ENCODE peak calls at places on chromosomes 16 and 17, in four cellular contexts. One of them, this sample, is unnamed.

GRCh38 chr16:75379339-75379738 is 54.0 kb downstream of the CFDP1 start:
- DNase-seq in psoas muscle: no peak
- DNase-seq in cardiac muscle cell: no peak
- DNase-seq in thoracic aorta: no peak
- DNase-seq in this sample: no peak

GRCh38 chr17:59859444-59860025 is 33.2 kb downstream of the TUBD1 start:
- DNase-seq in psoas muscle: no peak
- DNase-seq in cardiac muscle cell: peak
- DNase-seq in thoracic aorta: no peak
- DNase-seq in this sample: peak

GRCh38 chr16:57694556-57695377 is at the start of gene DRC7:
- DNase-seq in psoas muscle: no peak
- DNase-seq in cardiac muscle cell: peak
- DNase-seq in thoracic aorta: no peak
- DNase-seq in this sample: peak

GRCh38 chr17:58706351-58707140 is 14.1 kb downstream of the RAD51C start:
- DNase-seq in psoas muscle: no peak
- DNase-seq in cardiac muscle cell: no peak
- DNase-seq in thoracic aorta: no peak
- DNase-seq in this sample: no peak

GRCh38 chr16:57577691-57578224 is 35.3 kb downstream of the ADGRG5 start:
- DNase-seq in psoas muscle: no peak
- DNase-seq in cardiac muscle cell: no peak
- DNase-seq in thoracic aorta: no peak
- DNase-seq in this sample: no peak

GRCh38 chr16:88452485-88453216 is 429 bp upstream of the ZFPM1 start:
- DNase-seq in psoas muscle: peak
- DNase-seq in cardiac muscle cell: peak
- DNase-seq in thoracic aorta: peak
- DNase-seq in this sample: peak

GRCh38 chr16:81786321-81786720 is 7.2 kb downstream of the PLCG2 start:
- DNase-seq in psoas muscle: no peak
- DNase-seq in cardiac muscle cell: no peak
- DNase-seq in thoracic aorta: no peak
- DNase-seq in this sample: peak

GRCh38 chr17:68694791-68695485 is 93.8 kb upstream of the FAM20A start:
- DNase-seq in psoas muscle: no peak
- DNase-seq in cardiac muscle cell: peak
- DNase-seq in thoracic aorta: no peak
- DNase-seq in this sample: no peak

GRCh38 chr16:88940196-88941050 is 36.6 kb downstream of the CBFA2T3 start:
- DNase-seq in psoas muscle: no peak
- DNase-seq in cardiac muscle cell: no peak
- DNase-seq in thoracic aorta: no peak
- DNase-seq in this sample: no peak

GRCh38 chr16:28182183-28182582 is 29.6 kb downstream of the XPO6 start:
- DNase-seq in psoas muscle: no peak
- DNase-seq in cardiac muscle cell: no peak
- DNase-seq in thoracic aorta: no peak
- DNase-seq in this sample: peak

GRCh38 chr17:8443756-8444155 is 8.1 kb downstream of the NDEL1 start:
- DNase-seq in psoas muscle: no peak
- DNase-seq in cardiac muscle cell: no peak
- DNase-seq in thoracic aorta: no peak
- DNase-seq in this sample: no peak

GRCh38 chr17:70896843-70897242 is 727.5 kb downstream of the KCNJ2 start:
- DNase-seq in psoas muscle: no peak
- DNase-seq in cardiac muscle cell: no peak
- DNase-seq in thoracic aorta: no peak
- DNase-seq in this sample: no peak

GRCh38 chr17:19316756-19317358 is 45.7 kb downstream of the B9D1 start:
- DNase-seq in psoas muscle: no peak
- DNase-seq in cardiac muscle cell: no peak
- DNase-seq in thoracic aorta: no peak
- DNase-seq in this sample: peak

GRCh38 chr16:3175157-3176153 is 12.5 kb upstream of the OR1F1 start:
- DNase-seq in psoas muscle: no peak
- DNase-seq in cardiac muscle cell: peak
- DNase-seq in thoracic aorta: no peak
- DNase-seq in this sample: peak

GRCh38 chr17:57062865-57063264 is 22.2 kb upstream of the AKAP1 start:
- DNase-seq in psoas muscle: no peak
- DNase-seq in cardiac muscle cell: no peak
- DNase-seq in thoracic aorta: no peak
- DNase-seq in this sample: no peak

GRCh38 chr16:82195917-82196494 is 26.0 kb upstream of the MPHOSPH6 start:
- DNase-seq in psoas muscle: no peak
- DNase-seq in cardiac muscle cell: peak
- DNase-seq in thoracic aorta: no peak
- DNase-seq in this sample: peak

GRCh38 chr16:28585674-28586073 is 11.2 kb downstream of the SULT1A2 start:
- DNase-seq in psoas muscle: no peak
- DNase-seq in cardiac muscle cell: no peak
- DNase-seq in thoracic aorta: no peak
- DNase-seq in this sample: no peak

GRCh38 chr16:80092686-80093085 is 448.1 kb upstream of the DYNLRB2 start:
- DNase-seq in psoas muscle: no peak
- DNase-seq in cardiac muscle cell: no peak
- DNase-seq in thoracic aorta: no peak
- DNase-seq in this sample: no peak

GRCh38 chr16:88785106-88785924 is at the start of gene PIEZO1:
- DNase-seq in psoas muscle: peak
- DNase-seq in cardiac muscle cell: peak
- DNase-seq in thoracic aorta: no peak
- DNase-seq in this sample: peak

GRCh38 chr16:3754304-3754703 is 37.0 kb upstream of the TRAP1 start:
- DNase-seq in psoas muscle: no peak
- DNase-seq in cardiac muscle cell: peak
- DNase-seq in thoracic aorta: no peak
- DNase-seq in this sample: peak

GRCh38 chr17:1643999-1644492 is 1.5 kb downstream of the SCARF1 start:
- DNase-seq in psoas muscle: no peak
- DNase-seq in cardiac muscle cell: peak
- DNase-seq in thoracic aorta: no peak
- DNase-seq in this sample: no peak

GRCh38 chr17:5948811-5949210 is 121.4 kb upstream of the WSCD1 start:
- DNase-seq in psoas muscle: no peak
- DNase-seq in cardiac muscle cell: no peak
- DNase-seq in thoracic aorta: no peak
- DNase-seq in this sample: no peak

GRCh38 chr17:51597340-51597739 is 337.0 kb downstream of the UTP18 start:
- DNase-seq in psoas muscle: no peak
- DNase-seq in cardiac muscle cell: no peak
- DNase-seq in thoracic aorta: no peak
- DNase-seq in this sample: no peak

GRCh38 chr16:58026705-58027340 is 1.3 kb downstream of the MMP15 start:
- DNase-seq in psoas muscle: no peak
- DNase-seq in cardiac muscle cell: no peak
- DNase-seq in thoracic aorta: no peak
- DNase-seq in this sample: no peak

DNA sequence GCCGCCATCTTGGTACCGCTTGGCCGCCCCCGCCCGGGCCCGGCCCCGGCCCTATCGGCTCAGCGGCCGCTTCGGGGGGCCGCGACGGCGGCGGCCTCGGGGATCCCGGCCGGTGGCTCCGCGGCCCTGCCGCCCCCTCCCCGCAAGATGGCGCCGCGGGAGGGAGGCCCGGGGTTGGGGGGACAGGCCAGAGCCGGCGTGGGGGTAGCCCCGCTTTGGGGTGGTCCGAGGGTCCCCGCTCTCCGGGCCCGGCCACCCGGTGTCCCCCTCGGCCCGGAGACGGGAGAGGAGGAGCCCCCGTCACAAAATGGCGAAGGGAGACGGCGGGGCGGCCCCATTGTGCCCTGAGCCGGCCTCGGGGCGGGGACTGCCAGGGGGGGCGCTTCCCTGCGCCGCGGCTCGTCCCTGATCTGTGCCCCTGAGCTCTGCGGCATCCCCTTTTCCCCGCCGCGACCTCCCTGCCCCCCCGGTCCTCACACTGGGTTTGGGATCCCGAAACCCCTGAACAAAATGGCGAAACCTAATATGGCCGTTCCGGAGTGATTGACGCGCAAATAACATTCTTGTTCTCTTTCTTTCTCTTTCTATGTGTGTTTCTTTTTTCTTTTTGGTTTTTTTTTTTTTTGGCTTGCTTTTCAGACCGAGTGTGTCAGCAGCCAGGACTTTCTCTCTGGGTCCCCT is 978 bp downstream of the HAPSTR1 start:
- DNase-seq in psoas muscle: peak
- DNase-seq in cardiac muscle cell: no peak
- DNase-seq in thoracic aorta: no peak
- DNase-seq in this sample: no peak
- TF ChIP-seq CTCF in psoas muscle: no peak
- TF ChIP-seq CTCF in cardiac muscle cell: peak
- TF ChIP-seq CTCF in thoracic aorta: no peak
- TF ChIP-seq CTCF in this sample: no peak

DNA sequence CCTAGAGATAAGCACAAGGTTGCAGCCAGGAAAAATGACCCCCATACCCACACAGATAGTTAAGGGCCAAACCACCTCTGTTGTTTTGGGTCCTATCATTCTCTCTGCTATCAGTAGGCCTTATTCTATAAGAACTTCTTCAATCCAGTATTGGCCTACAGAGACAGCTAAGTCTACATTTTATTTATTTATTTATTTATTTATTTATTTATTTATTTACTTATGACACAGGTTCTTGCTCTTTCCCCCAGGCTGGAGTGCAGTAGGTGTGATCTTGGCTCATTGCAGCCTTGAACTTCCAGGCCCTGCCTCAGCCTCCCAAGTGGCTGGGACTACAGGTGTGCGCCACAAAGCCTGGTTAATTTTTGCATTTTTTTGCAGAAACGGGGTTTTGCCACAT is 7.5 kb upstream of the MAPT start:
- DNase-seq in psoas muscle: no peak
- DNase-seq in cardiac muscle cell: no peak
- DNase-seq in thoracic aorta: no peak
- DNase-seq in this sample: no peak
- TF ChIP-seq CTCF in psoas muscle: no peak
- TF ChIP-seq CTCF in cardiac muscle cell: no peak
- TF ChIP-seq CTCF in thoracic aorta: no peak
- TF ChIP-seq CTCF in this sample: no peak

DNA sequence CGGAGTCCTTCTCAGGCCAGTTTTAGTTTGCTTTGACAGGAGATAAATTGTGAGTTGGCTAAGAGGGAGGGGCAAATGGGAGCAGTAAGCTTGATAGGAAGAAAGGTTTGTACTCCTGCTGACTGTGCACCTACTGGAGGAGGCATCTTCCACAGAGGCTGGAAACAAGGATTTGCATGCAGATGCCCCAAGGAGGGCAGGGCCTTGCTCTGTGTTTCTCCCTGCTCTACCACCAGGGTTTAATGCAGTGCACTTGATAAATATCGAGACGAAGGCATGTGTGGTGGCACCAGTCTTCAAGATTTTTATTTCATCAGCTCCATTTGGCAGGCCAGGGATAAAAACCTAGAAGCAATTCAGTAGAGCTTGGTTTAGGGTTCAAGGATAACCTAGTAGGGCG is 210.5 kb upstream of the C16orf82 start:
- DNase-seq in psoas muscle: no peak
- DNase-seq in cardiac muscle cell: no peak
- DNase-seq in thoracic aorta: no peak
- DNase-seq in this sample: no peak
- TF ChIP-seq CTCF in psoas muscle: no peak
- TF ChIP-seq CTCF in cardiac muscle cell: no peak
- TF ChIP-seq CTCF in thoracic aorta: no peak
- TF ChIP-seq CTCF in this sample: no peak

GRCh38 chr16:30841332-30841731 is 52.5 kb downstream of the BCL7C start:
- DNase-seq in psoas muscle: no peak
- DNase-seq in cardiac muscle cell: no peak
- DNase-seq in thoracic aorta: no peak
- DNase-seq in this sample: no peak

GRCh38 chr16:30837904-30838303 is 50.9 kb upstream of the ZNF629 start:
- DNase-seq in psoas muscle: no peak
- DNase-seq in cardiac muscle cell: no peak
- DNase-seq in thoracic aorta: no peak
- DNase-seq in this sample: no peak

GRCh38 chr16:30842971-30843370 is 50.9 kb downstream of the BCL7C start:
- DNase-seq in psoas muscle: no peak
- DNase-seq in cardiac muscle cell: no peak
- DNase-seq in thoracic aorta: no peak
- DNase-seq in this sample: no peak

GRCh38 chr16:30839523-30840227 is 52.7 kb upstream of the ZNF629 start:
- DNase-seq in psoas muscle: no peak
- DNase-seq in cardiac muscle cell: no peak
- DNase-seq in thoracic aorta: no peak
- DNase-seq in this sample: peak

GRCh38 chr16:30838876-30839471 is 52.0 kb upstream of the ZNF629 start:
- DNase-seq in psoas muscle: no peak
- DNase-seq in cardiac muscle cell: no peak
- DNase-seq in thoracic aorta: no peak
- DNase-seq in this sample: no peak
- TF ChIP-seq CTCF in psoas muscle: no peak
- TF ChIP-seq CTCF in cardiac muscle cell: no peak
- TF ChIP-seq CTCF in thoracic aorta: no peak
- TF ChIP-seq CTCF in this sample: peak

DNA sequence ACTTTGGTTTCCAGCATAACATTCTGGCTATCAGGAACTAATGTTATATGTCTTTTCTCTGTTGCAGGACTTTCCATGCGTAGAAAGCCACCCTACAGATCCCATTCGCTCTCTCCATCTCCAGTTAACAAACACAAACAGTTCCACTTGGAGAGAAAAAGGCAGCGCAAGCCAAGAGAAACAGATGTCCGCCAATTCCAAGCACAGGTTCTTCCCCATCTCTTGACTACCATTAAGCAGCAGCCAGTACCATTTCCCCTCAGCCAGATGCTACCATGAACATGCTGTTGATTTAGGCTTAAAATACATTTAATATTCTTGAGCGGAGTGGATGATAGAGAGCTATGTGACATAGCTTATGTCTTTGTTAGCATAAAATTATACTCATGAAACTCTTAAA is 22.4 kb downstream of the CEP95 start:
- DNase-seq in psoas muscle: no peak
- DNase-seq in cardiac muscle cell: no peak
- DNase-seq in thoracic aorta: no peak
- DNase-seq in this sample: no peak
- TF ChIP-seq CTCF in psoas muscle: no peak
- TF ChIP-seq CTCF in cardiac muscle cell: no peak
- TF ChIP-seq CTCF in thoracic aorta: no peak
- TF ChIP-seq CTCF in this sample: no peak

GRCh38 chr17:81339180-81339501 is 44.0 kb upstream of the SLC38A10 start:
- DNase-seq in psoas muscle: no peak
- DNase-seq in cardiac muscle cell: no peak
- DNase-seq in thoracic aorta: no peak
- DNase-seq in this sample: no peak
- TF ChIP-seq CTCF in psoas muscle: no peak
- TF ChIP-seq CTCF in cardiac muscle cell: no peak
- TF ChIP-seq CTCF in thoracic aorta: no peak
- TF ChIP-seq CTCF in this sample: no peak

GRCh38 chr17:76365256-76365903 is 11.7 kb upstream of the PRPSAP1 start:
- DNase-seq in psoas muscle: no peak
- DNase-seq in cardiac muscle cell: no peak
- DNase-seq in thoracic aorta: no peak
- DNase-seq in this sample: peak
- TF ChIP-seq CTCF in psoas muscle: no peak
- TF ChIP-seq CTCF in cardiac muscle cell: peak
- TF ChIP-seq CTCF in thoracic aorta: no peak
- TF ChIP-seq CTCF in this sample: peak

GRCh38 chr17:39863918-39864746 is at the start of gene IKZF3:
- DNase-seq in psoas muscle: peak
- DNase-seq in cardiac muscle cell: peak
- DNase-seq in thoracic aorta: no peak
- DNase-seq in this sample: peak
- TF ChIP-seq CTCF in psoas muscle: no peak
- TF ChIP-seq CTCF in cardiac muscle cell: no peak
- TF ChIP-seq CTCF in thoracic aorta: no peak
- TF ChIP-seq CTCF in this sample: no peak

This sample was measured in choroid plexus epithelial cell.